ENCODE peak calls at places on chromosomes 6 and 20, in four cellular contexts. X is stimulated activated naive CD4-positive, alpha-beta T cell treated with Interleukin-2 at 50 U/mL for 16 hours; U is NCI-H524 treated with DMSO at 0.1 percent for 48 hours; I is H54. F is an unnamed sample.
A peak's percentile ranks its signal among the peaks of the same experiment; 100 is the strongest.

GRCh38 chr6:6684365-6684833 is 95.9 kb downstream of the LY86 start:
- DNase-seq in X (peak; percentile 20), U (no peak), I (no peak), F (no peak)

GRCh38 chr6:48766349-48766748 is 655.4 kb upstream of the PTCHD4 start:
- DNase-seq in U (no peak), X (no peak), I (peak; percentile 23), F (no peak)

GRCh38 chr20:61117725-61118124 is 134.3 kb upstream of the CDH4 start:
- DNase-seq in I (no peak), X (no peak), U (no peak), F (no peak)

GRCh38 chr6:56348578-56348977 is 101.2 kb upstream of the COL21A1 start:
- DNase-seq in U (no peak), I (no peak), X (no peak), F (no peak)

GRCh38 chr20:56426926-56427325 is 14.9 kb downstream of the CASS4 start:
- DNase-seq in U (no peak), X (no peak), I (no peak), F (no peak)

GRCh38 chr6:133502451-133503259 is 261.5 kb downstream of the EYA4 start:
- DNase-seq in U (no peak), X (no peak), I (no peak), F (no peak)

GRCh38 chr6:111725446-111726112 is 119.9 kb upstream of the TRAF3IP2 start:
- DNase-seq in U (no peak), X (no peak), I (no peak), F (no peak)

GRCh38 chr6:46170357-46171289 is at the start of gene ENPP5:
- DNase-seq in X (peak; percentile 58), U (peak; percentile 74), I (no peak), F (peak; percentile 85)

GRCh38 chr6:162177733-162178132 is 549.8 kb downstream of the PRKN start:
- DNase-seq in U (no peak), I (no peak), X (no peak), F (no peak)

GRCh38 chr6:112197636-112198035 is 56.7 kb downstream of the LAMA4 start:
- DNase-seq in X (no peak), I (no peak), U (no peak), F (no peak)

GRCh38 chr6:3551716-3552511 is 95.1 kb upstream of the SLC22A23 start:
- DNase-seq in I (no peak), U (no peak), X (no peak), F (no peak)

GRCh38 chr6:150320450-150320849 is 48.4 kb upstream of the IYD start:
- DNase-seq in U (no peak), X (no peak), I (no peak), F (no peak)

GRCh38 chr6:35432291-35432690 is 19.8 kb upstream of the FANCE start:
- DNase-seq in X (no peak), I (no peak), U (no peak), F (no peak)

GRCh38 chr6:43627008-43627825 is 1.8 kb downstream of the GTPBP2 start:
- DNase-seq in X (no peak), U (no peak), I (peak; percentile 96), F (no peak)

GRCh38 chr6:22958677-22959076 is 389.3 kb downstream of the HDGFL1 start:
- DNase-seq in U (no peak), X (no peak), I (no peak), F (no peak)

GRCh38 chr6:11363881-11364576 is 131.6 kb upstream of the NEDD9 start:
- DNase-seq in I (no peak), X (peak; percentile 71), U (no peak), F (no peak)

GRCh38 chr6:131909408-131910218 is 41.6 kb downstream of the CCN2 start:
- DNase-seq in I (peak; percentile 5), U (peak; percentile 32), X (peak; percentile 64), F (peak; percentile 59)

GRCh38 chr20:36153754-36154695 is 515 bp upstream of the EPB41L1 start:
- DNase-seq in U (no peak), X (peak; percentile 24), I (peak; percentile 85), F (no peak)

GRCh38 chr6:138657026-138657425 is 116.5 kb upstream of the CCDC28A start:
- DNase-seq in I (no peak), X (no peak), U (no peak), F (no peak)

GRCh38 chr6:161066511-161066910 is 74.9 kb downstream of the MAP3K4 start:
- DNase-seq in X (no peak), I (no peak), U (peak; percentile 72), F (no peak)

GRCh38 chr6:125738276-125738675 is 11.2 kb upstream of the HEY2 start:
- DNase-seq in X (no peak), U (no peak), I (no peak), F (no peak)

GRCh38 chr6:64012351-64013060 is 376.9 kb downstream of the PHF3 start:
- DNase-seq in I (no peak), X (no peak), U (peak; percentile 4), F (no peak)

GRCh38 chr6:143596857-143597256 is 80.9 kb upstream of the PHACTR2 start:
- DNase-seq in U (no peak), I (no peak), X (no peak), F (no peak)

GRCh38 chr6:12815884-12816600 is 99.5 kb downstream of the PHACTR1 start:
- DNase-seq in I (no peak), U (no peak), X (no peak), F (no peak)

GRCh38 chr20:25198663-25199363 is 3.3 kb downstream of the ENTPD6 start:
- DNase-seq in U (no peak), X (no peak), I (no peak), F (no peak)

GRCh38 chr6:26115226-26115625 is 28.0 kb downstream of the HFE start:
- DNase-seq in X (no peak), I (no peak), U (no peak), F (no peak)

GRCh38 chr6:18047406-18047805 is 60.0 kb upstream of the KIF13A start:
- DNase-seq in I (no peak), X (no peak), U (no peak), F (no peak)

GRCh38 chr6:159169557-159170332 is 545 bp downstream of the FNDC1 start:
- DNase-seq in X (no peak), U (peak; percentile 17), I (no peak), F (no peak)

GRCh38 chr6:21078497-21078896 is 515.1 kb upstream of the SOX4 start:
- DNase-seq in U (no peak), I (no peak), X (no peak), F (no peak)